ENCODE peak calls at places on chromosomes 7 and 10, in seven cellular contexts. One of them, this sample, is unnamed.

GRCh38 chr7:76318488-76319353 is 16.2 kb downstream of the HSPB1 start:
- DNase-seq in T-helper 9 cell: peak
- DNase-seq in lower lobe of right lung: peak
- DNase-seq in stimulated activated CD8-positive, alpha-beta memory T cell treated with anti-CD3 and anti-CD28 coated beads, Interleukin-2, amount 100 ng/mL, for 48 hours: peak
- DNase-seq in RWPE1: peak
- DNase-seq in astrocyte of the hippocampus: peak
- DNase-seq in activated CD4-positive, CD25-positive, alpha-beta regulatory T cell: peak
- DNase-seq in this sample: peak

GRCh38 chr7:148264933-148265557 is 325.5 kb upstream of the C7orf33 start:
- DNase-seq in T-helper 9 cell: no peak
- DNase-seq in lower lobe of right lung: no peak
- DNase-seq in stimulated activated CD8-positive, alpha-beta memory T cell treated with anti-CD3 and anti-CD28 coated beads, Interleukin-2, amount 100 ng/mL, for 48 hours: no peak
- DNase-seq in RWPE1: peak
- DNase-seq in astrocyte of the hippocampus: peak
- DNase-seq in activated CD4-positive, CD25-positive, alpha-beta regulatory T cell: no peak
- DNase-seq in this sample: peak

GRCh38 chr10:1515121-1515779 is 222.1 kb downstream of the ADARB2 start:
- DNase-seq in T-helper 9 cell: no peak
- DNase-seq in lower lobe of right lung: no peak
- DNase-seq in stimulated activated CD8-positive, alpha-beta memory T cell treated with anti-CD3 and anti-CD28 coated beads, Interleukin-2, amount 100 ng/mL, for 48 hours: no peak
- DNase-seq in RWPE1: no peak
- DNase-seq in astrocyte of the hippocampus: no peak
- DNase-seq in activated CD4-positive, CD25-positive, alpha-beta regulatory T cell: no peak
- DNase-seq in this sample: no peak

GRCh38 chr7:70325509-70326101 is 727.3 kb downstream of the AUTS2 start:
- DNase-seq in T-helper 9 cell: no peak
- DNase-seq in lower lobe of right lung: no peak
- DNase-seq in stimulated activated CD8-positive, alpha-beta memory T cell treated with anti-CD3 and anti-CD28 coated beads, Interleukin-2, amount 100 ng/mL, for 48 hours: no peak
- DNase-seq in RWPE1: peak
- DNase-seq in astrocyte of the hippocampus: peak
- DNase-seq in activated CD4-positive, CD25-positive, alpha-beta regulatory T cell: no peak
- DNase-seq in this sample: peak

GRCh38 chr10:116671274-116671926 is 50.6 kb downstream of the PNLIPRP2 start:
- DNase-seq in T-helper 9 cell: no peak
- DNase-seq in lower lobe of right lung: no peak
- DNase-seq in stimulated activated CD8-positive, alpha-beta memory T cell treated with anti-CD3 and anti-CD28 coated beads, Interleukin-2, amount 100 ng/mL, for 48 hours: no peak
- DNase-seq in RWPE1: no peak
- DNase-seq in astrocyte of the hippocampus: no peak
- DNase-seq in activated CD4-positive, CD25-positive, alpha-beta regulatory T cell: no peak
- DNase-seq in this sample: no peak

GRCh38 chr10:30704016-30704600 is 74.6 kb upstream of the LYZL2 start:
- DNase-seq in T-helper 9 cell: no peak
- DNase-seq in lower lobe of right lung: no peak
- DNase-seq in stimulated activated CD8-positive, alpha-beta memory T cell treated with anti-CD3 and anti-CD28 coated beads, Interleukin-2, amount 100 ng/mL, for 48 hours: no peak
- DNase-seq in RWPE1: no peak
- DNase-seq in astrocyte of the hippocampus: no peak
- DNase-seq in activated CD4-positive, CD25-positive, alpha-beta regulatory T cell: no peak
- DNase-seq in this sample: no peak

GRCh38 chr7:1555813-1556540 is at the start of gene TMEM184A:
- DNase-seq in T-helper 9 cell: no peak
- DNase-seq in lower lobe of right lung: peak
- DNase-seq in stimulated activated CD8-positive, alpha-beta memory T cell treated with anti-CD3 and anti-CD28 coated beads, Interleukin-2, amount 100 ng/mL, for 48 hours: no peak
- DNase-seq in RWPE1: peak
- DNase-seq in astrocyte of the hippocampus: peak
- DNase-seq in activated CD4-positive, CD25-positive, alpha-beta regulatory T cell: no peak
- DNase-seq in this sample: no peak

GRCh38 chr10:60032723-60033122 is 126.4 kb upstream of the CCDC6 start:
- DNase-seq in T-helper 9 cell: peak
- DNase-seq in lower lobe of right lung: no peak
- DNase-seq in stimulated activated CD8-positive, alpha-beta memory T cell treated with anti-CD3 and anti-CD28 coated beads, Interleukin-2, amount 100 ng/mL, for 48 hours: peak
- DNase-seq in RWPE1: peak
- DNase-seq in astrocyte of the hippocampus: peak
- DNase-seq in activated CD4-positive, CD25-positive, alpha-beta regulatory T cell: no peak
- DNase-seq in this sample: peak

GRCh38 chr10:90481326-90481923 is 376.4 kb downstream of the HTR7 start:
- DNase-seq in T-helper 9 cell: no peak
- DNase-seq in lower lobe of right lung: no peak
- DNase-seq in stimulated activated CD8-positive, alpha-beta memory T cell treated with anti-CD3 and anti-CD28 coated beads, Interleukin-2, amount 100 ng/mL, for 48 hours: no peak
- DNase-seq in RWPE1: no peak
- DNase-seq in astrocyte of the hippocampus: no peak
- DNase-seq in activated CD4-positive, CD25-positive, alpha-beta regulatory T cell: no peak
- DNase-seq in this sample: no peak

GRCh38 chr7:140231779-140232491 is 55.2 kb upstream of the KDM7A start:
- DNase-seq in T-helper 9 cell: no peak
- DNase-seq in lower lobe of right lung: no peak
- DNase-seq in stimulated activated CD8-positive, alpha-beta memory T cell treated with anti-CD3 and anti-CD28 coated beads, Interleukin-2, amount 100 ng/mL, for 48 hours: no peak
- DNase-seq in RWPE1: no peak
- DNase-seq in astrocyte of the hippocampus: no peak
- DNase-seq in activated CD4-positive, CD25-positive, alpha-beta regulatory T cell: no peak
- DNase-seq in this sample: no peak

GRCh38 chr7:158252837-158253669 is 334.6 kb downstream of the PTPRN2 start:
- DNase-seq in T-helper 9 cell: no peak
- DNase-seq in lower lobe of right lung: peak
- DNase-seq in stimulated activated CD8-positive, alpha-beta memory T cell treated with anti-CD3 and anti-CD28 coated beads, Interleukin-2, amount 100 ng/mL, for 48 hours: no peak
- DNase-seq in RWPE1: no peak
- DNase-seq in astrocyte of the hippocampus: no peak
- DNase-seq in activated CD4-positive, CD25-positive, alpha-beta regulatory T cell: no peak
- DNase-seq in this sample: no peak

GRCh38 chr7:100371561-100372171 is 1.6 kb upstream of the PILRA start:
- DNase-seq in T-helper 9 cell: no peak
- DNase-seq in lower lobe of right lung: no peak
- DNase-seq in stimulated activated CD8-positive, alpha-beta memory T cell treated with anti-CD3 and anti-CD28 coated beads, Interleukin-2, amount 100 ng/mL, for 48 hours: no peak
- DNase-seq in RWPE1: no peak
- DNase-seq in astrocyte of the hippocampus: no peak
- DNase-seq in activated CD4-positive, CD25-positive, alpha-beta regulatory T cell: no peak
- DNase-seq in this sample: no peak